ENCODE peak calls at places on chromosomes 2 and 18, in six cellular contexts. J, E, T, X, G and M are unnamed samples.

GRCh38 chr18:27894746-27895145 is 282.2 kb downstream of the CDH2 start:
- DNase-seq in X (no peak), G (no peak), J (no peak), E (no peak), T (no peak), M (no peak)

GRCh38 chr2:74831693-74832530 is 2.0 kb upstream of the HK2 start:
- DNase-seq in X (no peak), T (peak), J (no peak), G (no peak), E (peak), M (no peak)

GRCh38 chr2:191328150-191328809 is 83.1 kb downstream of the MYO1B start:
- DNase-seq in J (no peak), E (no peak), X (no peak), T (no peak), G (no peak), M (no peak)

GRCh38 chr2:182291296-182291695 is 135.5 kb downstream of the PDE1A start:
- DNase-seq in J (no peak), X (no peak), G (no peak), T (no peak), E (no peak), M (no peak)

GRCh38 chr2:125267683-125268082 is 1242.6 kb downstream of the CNTNAP5 start:
- DNase-seq in X (no peak), J (no peak), G (no peak), E (no peak), T (no peak), M (no peak)

GRCh38 chr2:145352499-145352898 is 832.6 kb upstream of the ZEB2 start:
- DNase-seq in T (no peak), E (no peak), G (no peak), J (no peak), X (no peak), M (no peak)

GRCh38 chr2:1930956-1931914 is 186.9 kb upstream of the PXDN start:
- DNase-seq in J (no peak), G (peak), T (no peak), E (no peak), X (no peak), M (no peak)

GRCh38 chr2:47160207-47160606 is 5.1 kb upstream of the STPG4 start:
- DNase-seq in E (no peak), J (no peak), X (no peak), G (no peak), T (no peak), M (no peak)

GRCh38 chr2:36697424-36698066 is 1.0 kb downstream of the VIT start:
- DNase-seq in E (no peak), T (no peak), G (no peak), X (no peak), J (no peak), M (no peak)

GRCh38 chr18:43875496-43875895 is 598.2 kb upstream of the SYT4 start:
- DNase-seq in E (peak), X (no peak), G (no peak), J (no peak), T (no peak), M (no peak)

GRCh38 chr18:27121108-27121507 is 64.0 kb downstream of the CHST9 start:
- DNase-seq in T (no peak), X (no peak), J (peak), G (no peak), E (no peak), M (no peak)

GRCh38 chr2:162084561-162084960 is 10.5 kb upstream of the DPP4 start:
- DNase-seq in G (no peak), E (no peak), X (no peak), T (no peak), J (no peak), M (no peak)

GRCh38 chr2:79876430-79876829 is 363.6 kb downstream of the CTNNA2 start:
- DNase-seq in G (no peak), T (peak), X (no peak), E (no peak), J (no peak), M (no peak)

GRCh38 chr2:135791418-135792190 is 45.4 kb downstream of the LCT start:
- DNase-seq in J (no peak), X (no peak), E (no peak), G (no peak), T (peak), M (no peak)